ENCODE peak calls at places on chromosomes 2 and 18, in seven cellular contexts. B is HepG2, R is SK-N-SH, H is HCT116, T is GM12878, N is K562, F is H1. Q is an unnamed sample.

GRCh38 chr2:64808092-64808491 is 154.4 kb upstream of the SERTAD2 start:
- DNase-seq in B (no peak), R (no peak), H (no peak), T (no peak), N (peak; percentile 43), F (no peak), Q (no peak)

GRCh38 chr2:241066893-241067341 is 35.2 kb downstream of the MTERF4 start:
- DNase-seq in B (no peak), R (peak; percentile 32), H (no peak), T (no peak), N (no peak), F (no peak), Q (peak; percentile 40)

GRCh38 chr2:76958749-76959148 is 563.4 kb downstream of the LRRTM4 start:
- DNase-seq in B (peak; percentile 10), R (no peak), H (no peak), T (no peak), N (peak; percentile 3), F (no peak), Q (peak; percentile 5)

GRCh38 chr2:159622966-159623365 is 6.6 kb upstream of the BAZ2B start:
- DNase-seq in B (no peak), R (no peak), H (no peak), T (no peak), N (no peak), F (no peak), Q (no peak)

GRCh38 chr2:44553456-44553855 is 191.7 kb downstream of the CAMKMT start:
- DNase-seq in B (no peak), R (no peak), H (no peak), T (no peak), N (no peak), F (no peak), Q (no peak)

GRCh38 chr2:239471011-239471792 is 70.4 kb upstream of the HDAC4 start:
- DNase-seq in B (no peak), R (no peak), H (no peak), T (no peak), N (no peak), F (no peak), Q (no peak)

GRCh38 chr18:31612124-31612523 is 20.4 kb downstream of the TTR start:
- DNase-seq in B (no peak), R (no peak), H (no peak), T (no peak), N (no peak), F (no peak), Q (no peak)

GRCh38 chr2:85945172-85945571 is 56.4 kb upstream of the ST3GAL5 start:
- DNase-seq in B (no peak), R (no peak), H (no peak), T (no peak), N (no peak), F (no peak), Q (no peak)

DNA sequence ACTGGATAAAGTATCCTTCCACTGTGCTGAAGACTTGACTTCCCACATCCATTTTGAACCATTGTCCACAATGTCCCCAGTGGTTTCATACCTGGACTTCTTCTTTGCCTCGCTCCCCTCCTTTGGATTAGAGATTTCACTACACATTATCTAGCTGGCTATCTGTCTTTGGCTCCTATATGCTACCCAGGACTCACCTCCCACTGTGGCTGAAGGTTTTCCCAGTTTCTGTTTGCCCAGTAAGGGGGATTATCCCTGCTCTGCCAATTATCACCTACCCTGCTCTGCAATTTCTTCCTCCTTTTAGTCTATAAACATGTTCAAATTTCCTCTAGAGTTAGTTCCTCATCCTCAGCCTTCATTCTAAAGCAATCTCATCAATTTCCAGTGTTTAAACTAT is 9.1 kb downstream of the NDUFS1 start:
- DNase-seq in B (no peak), R (no peak), H (no peak), T (no peak), N (no peak), F (no peak), Q (no peak)
- TF ChIP-seq JUND in B (no peak), R (no peak), H (no peak), T (no peak), N (no peak), F (no peak), Q (no peak)

GRCh38 chr2:217943379-217944321 is 59.1 kb downstream of the TNS1 start:
- DNase-seq in B (peak; percentile 71), R (peak; percentile 96), H (peak; percentile 4), T (no peak), N (peak; percentile 41), F (no peak), Q (peak; percentile 78)
- TF ChIP-seq JUND in B (no peak), R (no peak), H (no peak), T (no peak), N (peak; percentile 27), F (no peak), Q (no peak)

GRCh38 chr18:77131652-77132368 is 773 bp downstream of the MBP start:
- DNase-seq in B (no peak), R (peak; percentile 73), H (no peak), T (no peak), N (no peak), F (no peak), Q (no peak)

GRCh38 chr18:77133051-77133919 is 702 bp upstream of the MBP start:
- DNase-seq in B (no peak), R (no peak), H (no peak), T (no peak), N (no peak), F (no peak), Q (no peak)

GRCh38 chr18:77131100-77131651 is 1.4 kb downstream of the MBP start:
- DNase-seq in B (no peak), R (no peak), H (no peak), T (no peak), N (no peak), F (no peak), Q (no peak)

GRCh38 chr18:77133920-77134496 is 1.4 kb upstream of the MBP start:
- DNase-seq in B (peak; percentile 20), R (peak; percentile 43), H (no peak), T (no peak), N (peak; percentile 9), F (no peak), Q (no peak)

GRCh38 chr18:77132369-77133050 is at the start of gene MBP:
- DNase-seq in B (no peak), R (peak; percentile 60), H (no peak), T (no peak), N (no peak), F (no peak), Q (peak; percentile 30)
- TF ChIP-seq JUND in B (no peak), R (no peak), H (no peak), T (no peak), N (no peak), F (no peak), Q (no peak)

GRCh38 chr2:120442923-120443571 is 97.1 kb downstream of the INHBB start:
- DNase-seq in B (no peak), R (no peak), H (peak; percentile 63), T (no peak), N (peak; percentile 51), F (peak; percentile 70), Q (no peak)
- TF ChIP-seq JUND in B (no peak), R (no peak), H (no peak), T (no peak), N (no peak), F (no peak), Q (no peak)

GRCh38 chr2:232385660-232386489 is 7.3 kb downstream of the ALPP start:
- DNase-seq in B (no peak), R (no peak), H (peak; percentile 33), T (no peak), N (no peak), F (no peak), Q (peak; percentile 78)

GRCh38 chr2:232386490-232386739 is 7.9 kb downstream of the ALPP start:
- DNase-seq in B (no peak), R (no peak), H (no peak), T (no peak), N (no peak), F (no peak), Q (no peak)

GRCh38 chr2:232387451-232388171 is 9.1 kb downstream of the ALPP start:
- DNase-seq in B (no peak), R (no peak), H (no peak), T (no peak), N (no peak), F (no peak), Q (no peak)

GRCh38 chr2:232388324-232388891 is 9.9 kb downstream of the ALPP start:
- DNase-seq in B (no peak), R (no peak), H (no peak), T (no peak), N (no peak), F (no peak), Q (no peak)

DNA sequence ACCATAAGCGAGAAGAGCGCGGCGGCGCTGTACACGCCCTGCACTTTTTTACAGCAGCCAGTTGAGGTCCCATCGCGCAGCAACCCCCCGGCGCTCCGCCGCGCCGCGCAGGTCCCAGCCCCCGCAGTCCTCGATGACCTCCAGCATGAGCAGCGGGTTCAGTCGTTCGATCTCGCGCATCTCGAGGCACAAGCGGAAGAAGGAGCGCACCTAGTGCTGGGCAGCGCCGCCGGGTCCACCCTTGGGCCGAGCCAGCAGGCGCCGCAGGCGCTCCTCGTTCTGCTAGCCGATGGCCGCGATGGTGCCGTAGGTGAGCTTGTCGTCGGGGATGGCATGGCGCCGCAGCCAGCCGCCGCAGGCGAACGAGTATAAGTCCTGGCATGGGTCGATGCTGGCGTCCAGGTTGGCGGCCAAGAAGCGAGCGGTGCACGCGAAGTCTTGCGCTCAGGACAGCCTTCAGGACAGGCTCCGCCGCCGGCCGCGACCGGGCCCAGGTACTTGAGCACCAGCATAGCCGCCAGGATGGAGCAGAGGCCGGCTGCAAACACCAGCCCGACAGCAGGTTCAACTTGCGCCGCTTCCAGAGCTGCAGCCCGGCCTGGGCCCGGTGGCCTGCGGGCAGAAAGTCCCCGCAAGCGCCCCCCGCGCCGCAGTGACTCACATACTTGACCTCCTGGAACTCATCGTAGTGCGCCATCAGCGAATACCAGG is 8.3 kb downstream of the ALPP start:
- DNase-seq in B (no peak), R (no peak), H (no peak), T (no peak), N (no peak), F (no peak), Q (no peak)
- TF ChIP-seq JUND in B (no peak), R (no peak), H (no peak), T (no peak), N (no peak), F (no peak), Q (no peak)